ENCODE peak calls at places on chromosomes 11 and 22, in seven cellular contexts. One of them, this sample, is unnamed.

GRCh38 chr22:38777087-38777671 is 16.8 kb downstream of the DNAL4 start:
- DNase-seq in GM12865: no peak
- DNase-seq in heart left ventricle: no peak
- DNase-seq in neural progenitor cell: no peak
- DNase-seq in PC-3: no peak
- DNase-seq in nephron progenitor cell: no peak
- DNase-seq in pancreas: no peak
- DNase-seq in this sample: no peak

GRCh38 chr22:30667486-30668305 is at the start of gene DUSP18:
- DNase-seq in PC-3: peak; percentile 85
- DNase-seq in heart left ventricle: peak; percentile 92
- DNase-seq in pancreas: peak; percentile 97
- DNase-seq in neural progenitor cell: peak; percentile 97
- DNase-seq in nephron progenitor cell: peak; percentile 98
- DNase-seq in GM12865: peak; percentile 93
- DNase-seq in this sample: peak; percentile 85

GRCh38 chr11:115550291-115551059 is 46.3 kb upstream of the CADM1 start:
- DNase-seq in GM12865: no peak
- DNase-seq in neural progenitor cell: no peak
- DNase-seq in heart left ventricle: no peak
- DNase-seq in nephron progenitor cell: no peak
- DNase-seq in PC-3: no peak
- DNase-seq in pancreas: no peak
- DNase-seq in this sample: no peak

GRCh38 chr22:47474464-47474863 is 712.0 kb downstream of the TBC1D22A start:
- DNase-seq in pancreas: no peak
- DNase-seq in neural progenitor cell: no peak
- DNase-seq in PC-3: no peak
- DNase-seq in heart left ventricle: no peak
- DNase-seq in GM12865: no peak
- DNase-seq in nephron progenitor cell: no peak
- DNase-seq in this sample: no peak

GRCh38 chr11:67119577-67120391 is 721 bp downstream of the KDM2A start:
- DNase-seq in PC-3: peak; percentile 32
- DNase-seq in nephron progenitor cell: peak; percentile 51
- DNase-seq in pancreas: peak; percentile 46
- DNase-seq in heart left ventricle: peak; percentile 26
- DNase-seq in GM12865: peak; percentile 42
- DNase-seq in neural progenitor cell: peak; percentile 66
- DNase-seq in this sample: no peak

GRCh38 chr22:44132724-44133123 is 48.0 kb upstream of the PARVG start:
- DNase-seq in GM12865: no peak
- DNase-seq in neural progenitor cell: no peak
- DNase-seq in nephron progenitor cell: no peak
- DNase-seq in PC-3: no peak
- DNase-seq in heart left ventricle: no peak
- DNase-seq in pancreas: no peak
- DNase-seq in this sample: no peak

GRCh38 chr11:61328351-61328750 is 4.6 kb downstream of the DDB1 start:
- DNase-seq in pancreas: no peak
- DNase-seq in nephron progenitor cell: no peak
- DNase-seq in PC-3: no peak
- DNase-seq in neural progenitor cell: no peak
- DNase-seq in heart left ventricle: no peak
- DNase-seq in GM12865: no peak
- DNase-seq in this sample: no peak

GRCh38 chr11:86671386-86672006 is 920 bp downstream of the ME3 start:
- DNase-seq in nephron progenitor cell: peak; percentile 51
- DNase-seq in GM12865: no peak
- DNase-seq in pancreas: peak; percentile 52
- DNase-seq in neural progenitor cell: peak; percentile 47
- DNase-seq in PC-3: peak; percentile 56
- DNase-seq in heart left ventricle: peak; percentile 88
- DNase-seq in this sample: peak; percentile 41

GRCh38 chr22:39703890-39704658 is 133.5 kb downstream of the CACNA1I start:
- DNase-seq in heart left ventricle: no peak
- DNase-seq in neural progenitor cell: peak; percentile 79
- DNase-seq in PC-3: no peak
- DNase-seq in GM12865: no peak
- DNase-seq in pancreas: peak; percentile 23
- DNase-seq in nephron progenitor cell: peak; percentile 59
- DNase-seq in this sample: peak; percentile 24

GRCh38 chr11:88353835-88354496 is 16.4 kb upstream of the CTSC start:
- DNase-seq in heart left ventricle: no peak
- DNase-seq in nephron progenitor cell: no peak
- DNase-seq in neural progenitor cell: no peak
- DNase-seq in PC-3: no peak
- DNase-seq in GM12865: peak; percentile 41
- DNase-seq in pancreas: no peak
- DNase-seq in this sample: no peak

GRCh38 chr11:27600656-27601055 is 94.1 kb upstream of the LIN7C start:
- DNase-seq in nephron progenitor cell: no peak
- DNase-seq in neural progenitor cell: no peak
- DNase-seq in heart left ventricle: no peak
- DNase-seq in PC-3: no peak
- DNase-seq in GM12865: no peak
- DNase-seq in pancreas: no peak
- DNase-seq in this sample: no peak

GRCh38 chr11:2140411-2141400 is 1.5 kb upstream of the IGF2 start:
- DNase-seq in heart left ventricle: no peak
- DNase-seq in GM12865: no peak
- DNase-seq in nephron progenitor cell: peak; percentile 68
- DNase-seq in pancreas: no peak
- DNase-seq in PC-3: no peak
- DNase-seq in neural progenitor cell: peak; percentile 71
- DNase-seq in this sample: no peak

GRCh38 chr11:81987829-81988472 is 745.7 kb downstream of the FAM181B start:
- DNase-seq in PC-3: no peak
- DNase-seq in pancreas: no peak
- DNase-seq in GM12865: peak; percentile 32
- DNase-seq in neural progenitor cell: no peak
- DNase-seq in heart left ventricle: no peak
- DNase-seq in nephron progenitor cell: no peak
- DNase-seq in this sample: peak; percentile 65

GRCh38 chr11:121451178-121451981 is 734 bp upstream of the SORL1 start:
- DNase-seq in GM12865: peak; percentile 56
- DNase-seq in nephron progenitor cell: no peak
- DNase-seq in heart left ventricle: no peak
- DNase-seq in PC-3: peak; percentile 84
- DNase-seq in neural progenitor cell: no peak
- DNase-seq in pancreas: peak; percentile 24
- DNase-seq in this sample: no peak

GRCh38 chr11:120106354-120106753 is 31.6 kb downstream of the TRIM29 start:
- DNase-seq in heart left ventricle: no peak
- DNase-seq in nephron progenitor cell: no peak
- DNase-seq in pancreas: no peak
- DNase-seq in PC-3: no peak
- DNase-seq in neural progenitor cell: no peak
- DNase-seq in GM12865: no peak
- DNase-seq in this sample: no peak

GRCh38 chr11:58573451-58574104 is 2.1 kb downstream of the LPXN start:
- DNase-seq in nephron progenitor cell: no peak
- DNase-seq in GM12865: peak; percentile 81
- DNase-seq in neural progenitor cell: no peak
- DNase-seq in heart left ventricle: peak; percentile 36
- DNase-seq in PC-3: peak; percentile 96
- DNase-seq in pancreas: peak; percentile 16
- DNase-seq in this sample: peak; percentile 91

GRCh38 chr11:20406484-20406883 is 19.0 kb downstream of the PRMT3 start:
- DNase-seq in GM12865: no peak
- DNase-seq in PC-3: no peak
- DNase-seq in neural progenitor cell: no peak
- DNase-seq in nephron progenitor cell: no peak
- DNase-seq in pancreas: no peak
- DNase-seq in heart left ventricle: no peak
- DNase-seq in this sample: no peak

GRCh38 chr11:75595511-75595910 is 33.5 kb downstream of the SERPINH1 start:
- DNase-seq in nephron progenitor cell: no peak
- DNase-seq in heart left ventricle: no peak
- DNase-seq in neural progenitor cell: no peak
- DNase-seq in pancreas: no peak
- DNase-seq in PC-3: no peak
- DNase-seq in GM12865: no peak
- DNase-seq in this sample: no peak

GRCh38 chr22:50621491-50621880 is 6.5 kb downstream of the ARSA start:
- DNase-seq in heart left ventricle: no peak
- DNase-seq in nephron progenitor cell: no peak
- DNase-seq in neural progenitor cell: no peak
- DNase-seq in GM12865: peak; percentile 85
- DNase-seq in PC-3: no peak
- DNase-seq in pancreas: no peak
- DNase-seq in this sample: no peak

GRCh38 chr22:48943567-48944432 is 883.9 kb downstream of the BRD1 start:
- DNase-seq in GM12865: no peak
- DNase-seq in neural progenitor cell: peak; percentile 68
- DNase-seq in heart left ventricle: no peak
- DNase-seq in pancreas: no peak
- DNase-seq in PC-3: peak; percentile 5
- DNase-seq in nephron progenitor cell: peak; percentile 55
- DNase-seq in this sample: no peak

GRCh38 chr11:86719781-86720463 is 47.5 kb upstream of the ME3 start:
- DNase-seq in neural progenitor cell: no peak
- DNase-seq in nephron progenitor cell: no peak
- DNase-seq in GM12865: no peak
- DNase-seq in PC-3: peak; percentile 95
- DNase-seq in heart left ventricle: no peak
- DNase-seq in pancreas: no peak
- DNase-seq in this sample: peak; percentile 87

GRCh38 chr11:72599325-72600117 is 74.7 kb downstream of the PDE2A start:
- DNase-seq in PC-3: peak; percentile 13
- DNase-seq in pancreas: no peak
- DNase-seq in nephron progenitor cell: no peak
- DNase-seq in neural progenitor cell: no peak
- DNase-seq in GM12865: no peak
- DNase-seq in heart left ventricle: no peak
- DNase-seq in this sample: no peak

GRCh38 chr11:72600557-72600956 is 73.7 kb downstream of the PDE2A start:
- DNase-seq in neural progenitor cell: no peak
- DNase-seq in GM12865: no peak
- DNase-seq in nephron progenitor cell: no peak
- DNase-seq in pancreas: no peak
- DNase-seq in heart left ventricle: no peak
- DNase-seq in PC-3: no peak
- DNase-seq in this sample: no peak

GRCh38 chr11:72602250-72602904 is 71.8 kb downstream of the PDE2A start:
- DNase-seq in GM12865: no peak
- DNase-seq in nephron progenitor cell: no peak
- DNase-seq in PC-3: no peak
- DNase-seq in heart left ventricle: no peak
- DNase-seq in pancreas: no peak
- DNase-seq in neural progenitor cell: no peak
- DNase-seq in this sample: no peak

GRCh38 chr11:72598466-72598865 is 75.8 kb downstream of the PDE2A start:
- DNase-seq in GM12865: no peak
- DNase-seq in pancreas: no peak
- DNase-seq in heart left ventricle: no peak
- DNase-seq in PC-3: no peak
- DNase-seq in neural progenitor cell: no peak
- DNase-seq in nephron progenitor cell: no peak
- DNase-seq in this sample: no peak

DNA sequence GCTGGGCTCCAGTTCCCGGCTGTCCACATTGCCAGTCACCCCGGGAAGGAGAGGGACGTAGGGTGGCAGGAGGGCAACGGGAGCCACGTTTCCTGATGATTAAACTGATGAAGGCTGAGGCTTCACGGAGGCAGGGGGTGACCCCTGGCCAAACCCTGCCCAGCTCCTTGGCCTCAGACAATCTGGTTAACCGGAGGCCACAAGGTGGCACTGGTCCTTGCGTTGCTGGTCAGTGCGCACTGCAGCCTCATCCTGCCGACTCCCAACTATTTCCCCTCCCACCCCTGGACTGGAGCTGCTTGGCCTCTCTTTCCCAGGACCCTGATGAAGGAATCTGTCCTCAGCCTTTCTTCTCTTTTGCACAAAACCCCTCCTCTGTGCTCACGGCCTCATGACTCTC is 75.3 kb downstream of the PDE2A start:
- DNase-seq in pancreas: no peak
- DNase-seq in GM12865: no peak
- DNase-seq in heart left ventricle: peak; percentile 63
- DNase-seq in nephron progenitor cell: peak; percentile 59
- DNase-seq in PC-3: peak; percentile 33
- DNase-seq in neural progenitor cell: peak; percentile 85
- DNase-seq in this sample: peak; percentile 41
- TF ChIP-seq CTCF in pancreas: peak; percentile 21
- TF ChIP-seq CTCF in GM12865: no peak
- TF ChIP-seq CTCF in heart left ventricle: peak; percentile 74
- TF ChIP-seq CTCF in nephron progenitor cell: peak; percentile 53
- TF ChIP-seq CTCF in PC-3: peak; percentile 58
- TF ChIP-seq CTCF in neural progenitor cell: peak; percentile 75
- TF ChIP-seq CTCF in this sample: peak; percentile 47

GRCh38 chr11:111514216-111515031 is at the start of gene HOATZ:
- DNase-seq in GM12865: peak; percentile 40
- DNase-seq in neural progenitor cell: peak; percentile 95
- DNase-seq in PC-3: no peak
- DNase-seq in nephron progenitor cell: peak; percentile 78
- DNase-seq in heart left ventricle: no peak
- DNase-seq in pancreas: no peak
- DNase-seq in this sample: no peak
- TF ChIP-seq CTCF in GM12865: no peak
- TF ChIP-seq CTCF in neural progenitor cell: peak; percentile 34
- TF ChIP-seq CTCF in PC-3: no peak
- TF ChIP-seq CTCF in nephron progenitor cell: no peak
- TF ChIP-seq CTCF in heart left ventricle: no peak
- TF ChIP-seq CTCF in pancreas: no peak
- TF ChIP-seq CTCF in this sample: no peak

DNA sequence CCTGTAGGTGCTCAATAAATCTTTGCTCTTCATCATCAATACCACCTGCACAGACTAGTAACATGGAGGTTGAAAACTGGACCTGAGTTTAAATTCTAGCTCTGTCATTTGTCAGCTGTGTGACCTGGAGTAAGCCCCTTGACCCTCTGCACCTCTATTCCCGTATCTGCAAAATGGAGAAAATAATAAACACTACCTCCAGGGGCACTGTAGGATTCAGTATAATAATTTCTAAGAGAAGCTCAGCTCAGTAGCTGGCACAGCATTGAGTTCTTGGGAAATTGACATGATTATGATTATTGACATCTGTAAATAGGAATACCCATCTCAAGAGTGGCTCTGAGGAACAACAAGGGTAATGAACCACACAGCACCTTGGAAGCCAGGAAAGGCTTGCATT is 78.4 kb downstream of the MN1 start:
- DNase-seq in PC-3: no peak
- DNase-seq in nephron progenitor cell: no peak
- DNase-seq in GM12865: no peak
- DNase-seq in heart left ventricle: no peak
- DNase-seq in pancreas: no peak
- DNase-seq in neural progenitor cell: no peak
- DNase-seq in this sample: no peak
- TF ChIP-seq CTCF in PC-3: peak; percentile 47
- TF ChIP-seq CTCF in nephron progenitor cell: no peak
- TF ChIP-seq CTCF in GM12865: no peak
- TF ChIP-seq CTCF in heart left ventricle: peak; percentile 20
- TF ChIP-seq CTCF in pancreas: no peak
- TF ChIP-seq CTCF in neural progenitor cell: peak; percentile 5
- TF ChIP-seq CTCF in this sample: no peak

DNA sequence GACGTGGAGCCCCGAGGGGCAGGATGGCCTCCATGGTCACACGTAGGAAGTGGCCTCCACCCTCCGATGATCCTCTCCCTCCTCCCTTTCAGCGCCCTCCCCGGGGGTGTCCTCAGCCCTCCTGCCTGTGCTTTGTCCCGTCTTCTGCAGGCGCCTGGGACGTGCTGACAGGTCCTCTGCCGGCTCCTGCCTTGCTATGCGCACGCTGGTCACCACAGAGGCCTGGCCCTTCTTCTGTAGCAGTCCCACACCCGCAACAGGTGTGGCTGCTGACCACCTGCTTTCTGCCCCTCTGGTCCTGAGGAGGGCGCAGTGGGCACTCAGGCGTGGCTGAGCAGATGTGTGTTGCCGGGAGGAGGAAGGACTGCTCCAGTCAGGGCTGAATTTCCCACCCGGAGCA is 27.7 kb upstream of the PPP6R3 start:
- DNase-seq in nephron progenitor cell: no peak
- DNase-seq in heart left ventricle: no peak
- DNase-seq in PC-3: no peak
- DNase-seq in pancreas: no peak
- DNase-seq in GM12865: no peak
- DNase-seq in neural progenitor cell: no peak
- DNase-seq in this sample: no peak
- TF ChIP-seq CTCF in nephron progenitor cell: no peak
- TF ChIP-seq CTCF in heart left ventricle: no peak
- TF ChIP-seq CTCF in PC-3: no peak
- TF ChIP-seq CTCF in pancreas: no peak
- TF ChIP-seq CTCF in GM12865: no peak
- TF ChIP-seq CTCF in neural progenitor cell: no peak
- TF ChIP-seq CTCF in this sample: no peak